ENCODE peak calls at places on chromosomes 7 and 10, in four cellular contexts. One of them, this sample, is unnamed.

GRCh38 chr7:100200693-100201092 is 19.1 kb upstream of the PVRIG start:
- DNase-seq in NCI-H526: no peak
- DNase-seq in T-cell: no peak
- DNase-seq in CMK: no peak
- DNase-seq in this sample: no peak

GRCh38 chr10:128873408-128873807 is 593.6 kb upstream of the MGMT start:
- DNase-seq in NCI-H526: no peak
- DNase-seq in T-cell: no peak
- DNase-seq in CMK: no peak
- DNase-seq in this sample: no peak

GRCh38 chr10:77131214-77131613 is 506.4 kb downstream of the KCNMA1 start:
- DNase-seq in NCI-H526: no peak
- DNase-seq in T-cell: no peak
- DNase-seq in CMK: no peak
- DNase-seq in this sample: no peak

GRCh38 chr7:32290015-32290414 is 200.2 kb downstream of the LSM5 start:
- DNase-seq in NCI-H526: no peak
- DNase-seq in T-cell: no peak
- DNase-seq in CMK: no peak
- DNase-seq in this sample: no peak

GRCh38 chr7:143380646-143381426 is at the start of gene ZYX:
- DNase-seq in NCI-H526: no peak
- DNase-seq in T-cell: peak
- DNase-seq in CMK: peak
- DNase-seq in this sample: peak

GRCh38 chr10:31947144-31947926 is 18.7 kb upstream of the ARHGAP12 start:
- DNase-seq in NCI-H526: peak
- DNase-seq in T-cell: no peak
- DNase-seq in CMK: no peak
- DNase-seq in this sample: no peak

GRCh38 chr7:193538-194256 is 1.3 kb downstream of the FAM20C start:
- DNase-seq in NCI-H526: no peak
- DNase-seq in T-cell: no peak
- DNase-seq in CMK: no peak
- DNase-seq in this sample: no peak

GRCh38 chr10:117545141-117546019 is 2.8 kb downstream of the EMX2 start:
- DNase-seq in NCI-H526: no peak
- DNase-seq in T-cell: no peak
- DNase-seq in CMK: no peak
- DNase-seq in this sample: no peak

GRCh38 chr10:46787321-46787615 is 124.0 kb upstream of the PTPN20 start:
- DNase-seq in NCI-H526: peak
- DNase-seq in T-cell: peak
- DNase-seq in CMK: no peak
- DNase-seq in this sample: no peak

GRCh38 chr10:99775850-99776249 is 6.6 kb upstream of the ABCC2 start:
- DNase-seq in NCI-H526: no peak
- DNase-seq in T-cell: no peak
- DNase-seq in CMK: no peak
- DNase-seq in this sample: no peak

GRCh38 chr7:42493436-42494198 is 256.6 kb upstream of the GLI3 start:
- DNase-seq in NCI-H526: no peak
- DNase-seq in T-cell: no peak
- DNase-seq in CMK: no peak
- DNase-seq in this sample: peak

GRCh38 chr10:120705306-120705705 is 145.9 kb upstream of the WDR11 start:
- DNase-seq in NCI-H526: no peak
- DNase-seq in T-cell: no peak
- DNase-seq in CMK: no peak
- DNase-seq in this sample: no peak

GRCh38 chr7:73397936-73398335 is 35.6 kb upstream of the FZD9 start:
- DNase-seq in NCI-H526: no peak
- DNase-seq in T-cell: no peak
- DNase-seq in CMK: no peak
- DNase-seq in this sample: no peak

GRCh38 chr10:85045046-85045445 is 716.7 kb downstream of the CCSER2 start:
- DNase-seq in NCI-H526: no peak
- DNase-seq in T-cell: no peak
- DNase-seq in CMK: no peak
- DNase-seq in this sample: no peak

GRCh38 chr7:149850716-149851115 is 12.5 kb downstream of the ZNF862 start:
- DNase-seq in NCI-H526: no peak
- DNase-seq in T-cell: no peak
- DNase-seq in CMK: no peak
- DNase-seq in this sample: no peak

GRCh38 chr7:42471573-42472174 is 234.7 kb upstream of the GLI3 start:
- DNase-seq in NCI-H526: no peak
- DNase-seq in T-cell: no peak
- DNase-seq in CMK: no peak
- DNase-seq in this sample: no peak

GRCh38 chr10:12418725-12419278 is 69.5 kb downstream of the CAMK1D start:
- DNase-seq in NCI-H526: no peak
- DNase-seq in T-cell: no peak
- DNase-seq in CMK: no peak
- DNase-seq in this sample: no peak

GRCh38 chr10:24324651-24325050 is 115.7 kb downstream of the KIAA1217 start:
- DNase-seq in NCI-H526: no peak
- DNase-seq in T-cell: no peak
- DNase-seq in CMK: no peak
- DNase-seq in this sample: no peak

GRCh38 chr10:4127518-4128315 is 342.7 kb upstream of the KLF6 start:
- DNase-seq in NCI-H526: peak
- DNase-seq in T-cell: peak
- DNase-seq in CMK: no peak
- DNase-seq in this sample: no peak

GRCh38 chr10:76649271-76649670 is 988.3 kb downstream of the KCNMA1 start:
- DNase-seq in NCI-H526: no peak
- DNase-seq in T-cell: no peak
- DNase-seq in CMK: no peak
- DNase-seq in this sample: no peak

GRCh38 chr7:15609287-15609686 is 47.5 kb upstream of the AGMO start:
- DNase-seq in NCI-H526: no peak
- DNase-seq in T-cell: no peak
- DNase-seq in CMK: no peak
- DNase-seq in this sample: no peak

GRCh38 chr10:110488124-110488681 is 9.5 kb upstream of the DUSP5 start:
- DNase-seq in NCI-H526: no peak
- DNase-seq in T-cell: no peak
- DNase-seq in CMK: no peak
- DNase-seq in this sample: no peak

GRCh38 chr7:101677421-101678137 is 48.5 kb upstream of the MYL10 start:
- DNase-seq in NCI-H526: no peak
- DNase-seq in T-cell: no peak
- DNase-seq in CMK: no peak
- DNase-seq in this sample: no peak

GRCh38 chr7:74015670-74016069 is 12.3 kb upstream of the ELN start:
- DNase-seq in NCI-H526: no peak
- DNase-seq in T-cell: no peak
- DNase-seq in CMK: no peak
- DNase-seq in this sample: no peak

GRCh38 chr7:151690597-151690996 is 170.9 kb upstream of the RHEB start:
- DNase-seq in NCI-H526: no peak
- DNase-seq in T-cell: no peak
- DNase-seq in CMK: no peak
- DNase-seq in this sample: no peak

GRCh38 chr10:33352154-33352553 is 17.7 kb upstream of the NRP1 start:
- DNase-seq in NCI-H526: no peak
- DNase-seq in T-cell: no peak
- DNase-seq in CMK: no peak
- DNase-seq in this sample: no peak

GRCh38 chr7:64266341-64266919 is 38.2 kb downstream of the ZNF679 start:
- DNase-seq in NCI-H526: no peak
- DNase-seq in T-cell: no peak
- DNase-seq in CMK: no peak
- DNase-seq in this sample: no peak

GRCh38 chr10:29482591-29483421 is 152.0 kb downstream of the SVIL start:
- DNase-seq in NCI-H526: no peak
- DNase-seq in T-cell: peak
- DNase-seq in CMK: no peak
- DNase-seq in this sample: no peak

GRCh38 chr10:8365935-8366911 is 311.7 kb downstream of the GATA3 start:
- DNase-seq in NCI-H526: no peak
- DNase-seq in T-cell: peak
- DNase-seq in CMK: no peak
- DNase-seq in this sample: no peak

This sample was measured in left lung.